ENCODE peak calls at places on chromosomes 7 and 10, in four cellular contexts. A is HS-5, S is lung microvascular endothelial cell, Q is fibroblast of pulmonary artery. E is an unnamed sample.

GRCh38 chr10:72426982-72427381 is 72.3 kb upstream of the DNAJB12 start:
- DNase-seq in A (no peak), Q (peak; percentile 9), S (no peak), E (no peak)

GRCh38 chr7:65978891-65979582 is 3.0 kb downstream of the GUSB start:
- DNase-seq in A (no peak), S (no peak), Q (no peak), E (no peak)

GRCh38 chr10:16439294-16439693 is 2.5 kb downstream of the PTER start:
- DNase-seq in Q (peak; percentile 31), S (no peak), A (no peak), E (no peak)

GRCh38 chr7:12649348-12649747 is 38.1 kb upstream of the ARL4A start:
- DNase-seq in Q (no peak), A (no peak), S (no peak), E (no peak)

GRCh38 chr7:137754076-137754851 is 92.5 kb downstream of the DGKI start:
- DNase-seq in Q (no peak), S (no peak), A (no peak), E (peak; percentile 29)

GRCh38 chr7:105198223-105198622 is 184.2 kb downstream of the KMT2E start:
- DNase-seq in A (peak; percentile 30), Q (peak; percentile 73), S (peak; percentile 41), E (peak; percentile 94)

GRCh38 chr7:101357433-101357832 is 5.2 kb upstream of the COL26A1 start:
- DNase-seq in S (no peak), A (no peak), Q (no peak), E (no peak)

GRCh38 chr10:46525177-46525823 is 31.2 kb downstream of the GPRIN2 start:
- DNase-seq in A (peak; percentile 85), Q (peak; percentile 86), S (no peak), E (peak; percentile 65)

GRCh38 chr10:113131611-113132330 is 181.7 kb downstream of the TCF7L2 start:
- DNase-seq in Q (peak; percentile 95), S (peak; percentile 63), A (peak; percentile 84), E (peak; percentile 67)

GRCh38 chr10:103968441-103969391 is 1.8 kb downstream of the SLK start:
- DNase-seq in Q (peak; percentile 25), S (peak; percentile 8), A (no peak), E (peak; percentile 5)

GRCh38 chr10:34254596-34254995 is 560.5 kb downstream of the PARD3 start:
- DNase-seq in A (peak; percentile 10), Q (peak; percentile 66), S (peak; percentile 73), E (peak; percentile 86)

GRCh38 chr7:151279868-151280267 is 31.4 kb upstream of the SMARCD3 start:
- DNase-seq in A (no peak), S (no peak), Q (no peak), E (no peak)

GRCh38 chr10:72109619-72110215 is 21.4 kb upstream of the SPOCK2 start:
- DNase-seq in S (no peak), Q (no peak), A (no peak), E (no peak)

GRCh38 chr7:140295224-140295623 is 103.1 kb downstream of the SLC37A3 start:
- DNase-seq in A (no peak), S (no peak), Q (no peak), E (no peak)

GRCh38 chr10:27771231-27771630 is 25.6 kb upstream of the MKX start:
- DNase-seq in A (no peak), Q (no peak), S (no peak), E (no peak)

GRCh38 chr7:22178735-22179134 is 178.2 kb downstream of the RAPGEF5 start:
- DNase-seq in Q (no peak), S (no peak), A (no peak), E (no peak)

E was measured in astrocyte of the hippocampus.